ENCODE peak calls at places on chromosomes 5 and 9, in four cellular contexts. B is HepG2, S is H1, W is GM12878. G is an unnamed sample.
A peak's percentile ranks its signal among the peaks of the same experiment; 100 is the strongest.

GRCh38 chr5:132044207-132044606 is 16.2 kb upstream of the IL3 start:
- DNase-seq in B (no peak), S (no peak), W (no peak), G (no peak)

GRCh38 chr5:148540636-148541035 is 113.7 kb downstream of the HTR4 start:
- DNase-seq in B (no peak), S (no peak), W (no peak), G (no peak)

GRCh38 chr5:31427013-31427783 is 104.7 kb downstream of the DROSHA start:
- DNase-seq in B (no peak), S (no peak), W (no peak), G (no peak)

GRCh38 chr5:34959323-34959722 is 30.0 kb downstream of the DNAJC21 start:
- DNase-seq in B (no peak), S (no peak), W (peak; percentile 63), G (no peak)

GRCh38 chr5:73640861-73641320 is 14.9 kb downstream of the ARHGEF28 start:
- DNase-seq in B (no peak), S (no peak), W (no peak), G (no peak)

GRCh38 chr9:36905101-36906066 is 128.7 kb downstream of the PAX5 start:
- DNase-seq in B (peak; percentile 12), S (no peak), W (no peak), G (no peak)

GRCh38 chr5:33772276-33772990 is 119.4 kb downstream of the ADAMTS12 start:
- DNase-seq in B (no peak), S (no peak), W (no peak), G (no peak)

GRCh38 chr5:166712447-166712846 is 1579.0 kb upstream of the WWC1 start:
- DNase-seq in B (no peak), S (no peak), W (no peak), G (no peak)

DNA sequence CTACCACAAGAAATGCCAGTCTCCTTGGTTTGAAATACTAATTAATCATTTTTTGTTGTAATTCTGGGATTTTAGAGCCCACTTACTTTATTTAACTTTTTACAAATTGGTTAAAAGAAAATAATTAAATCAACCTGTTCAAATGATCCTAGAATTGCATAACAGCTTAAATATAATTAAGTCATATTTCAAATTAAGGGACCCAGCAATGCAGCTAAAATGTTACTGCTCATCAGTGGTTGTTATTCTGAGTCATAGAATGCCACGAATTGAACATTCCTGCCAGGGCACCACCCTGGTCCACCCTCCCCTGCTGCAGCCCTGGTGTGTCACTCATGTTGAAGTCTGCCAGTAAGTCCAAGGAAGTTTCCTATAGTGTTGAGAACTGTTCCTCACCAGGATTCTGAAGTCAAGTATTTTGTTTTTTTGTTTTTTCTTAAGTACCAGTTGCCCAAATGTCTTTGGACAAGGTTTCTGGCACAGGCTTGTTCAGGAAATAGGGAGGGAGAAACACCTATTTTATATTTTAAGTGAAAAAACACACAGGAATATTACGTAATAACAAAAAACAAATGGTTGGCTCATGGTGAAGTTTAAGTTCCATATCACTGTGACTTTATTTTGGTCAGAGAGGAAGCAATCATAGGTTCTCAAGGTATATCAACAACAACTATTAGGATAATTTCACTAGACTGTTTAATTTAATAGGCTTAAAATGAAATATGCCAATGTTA is 4.3 kb upstream of the ITGA1 start:
- DNase-seq in B (no peak), S (no peak), W (no peak), G (no peak)
- TF ChIP-seq YY1 in B (no peak), S (no peak), W (no peak), G (no peak)

GRCh38 chr5:76401801-76402250 is 1.3 kb upstream of the IQGAP2 start:
- DNase-seq in B (no peak), S (no peak), W (peak; percentile 28), G (no peak)
- TF ChIP-seq SUZ12 in B (no peak), S (no peak), W (no peak), G (no peak)

GRCh38 chr9:81557452-81557956 is 131.8 kb downstream of the TLE1 start:
- DNase-seq in B (no peak), S (no peak), W (no peak), G (no peak)

GRCh38 chr9:81556923-81557322 is 132.4 kb downstream of the TLE1 start:
- DNase-seq in B (no peak), S (no peak), W (no peak), G (no peak)

GRCh38 chr9:81559197-81559596 is 130.2 kb downstream of the TLE1 start:
- DNase-seq in B (no peak), S (no peak), W (no peak), G (no peak)

GRCh38 chr9:81559741-81560140 is 129.6 kb downstream of the TLE1 start:
- DNase-seq in B (peak; percentile 63), S (no peak), W (no peak), G (no peak)

DNA sequence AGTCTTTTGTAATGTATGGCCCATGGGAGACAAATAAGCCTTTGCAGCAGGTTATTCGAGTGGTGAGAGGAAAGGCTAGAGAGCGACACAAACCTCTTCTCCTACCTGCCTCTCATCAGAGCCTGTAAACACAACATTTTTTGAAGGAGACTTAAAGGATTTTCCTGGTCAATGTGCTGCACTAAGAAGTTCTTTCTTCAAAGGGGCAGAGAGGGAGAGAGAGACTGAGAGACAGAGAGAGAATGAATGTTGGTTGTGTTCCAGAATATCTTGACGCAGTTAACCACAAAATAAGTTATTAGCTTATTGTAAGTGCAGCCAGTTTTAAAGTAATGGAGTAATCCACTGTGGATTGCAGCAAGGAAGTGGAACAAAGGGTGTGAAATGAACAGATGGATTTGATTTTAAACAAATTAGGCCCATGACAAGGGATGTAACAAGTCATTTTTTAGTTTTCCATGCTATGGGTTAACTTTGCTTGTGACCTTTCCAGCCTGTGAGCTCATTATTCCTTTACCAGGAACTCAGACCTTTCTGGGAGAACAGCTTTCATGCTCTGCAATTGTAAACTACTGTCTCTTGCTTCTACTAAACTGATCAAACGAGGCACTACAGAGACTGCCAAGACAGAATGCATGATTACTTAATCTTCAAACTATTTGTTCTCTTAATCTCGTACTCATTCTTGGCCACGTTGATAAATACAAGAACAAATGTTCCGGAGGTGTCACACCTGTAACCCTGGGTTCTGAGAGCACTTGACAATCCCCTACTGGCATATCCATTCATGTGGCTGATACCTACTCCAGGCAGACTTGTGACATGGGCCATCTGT is 131.2 kb downstream of the TLE1 start:
- DNase-seq in B (no peak), S (no peak), W (no peak), G (no peak)
- H3K4me1 ChIP-seq in B (peaks cover 52% of the 10 kb centered on the region), S (peaks cover 5% of the 10 kb centered on the region), W (no peaks in the 10 kb centered on the region), G (peaks cover 2% of the 10 kb centered on the region)

GRCh38 chr5:126972062-126972895 is 58.1 kb downstream of the MARCHF3 start:
- DNase-seq in B (peak; percentile 39), S (no peak), W (peak; percentile 76), G (no peak)

GRCh38 chr5:126975791-126976190 is 54.6 kb downstream of the MARCHF3 start:
- DNase-seq in B (no peak), S (no peak), W (no peak), G (no peak)

GRCh38 chr5:126978258-126978657 is 52.1 kb downstream of the MARCHF3 start:
- DNase-seq in B (no peak), S (no peak), W (no peak), G (no peak)

GRCh38 chr5:126973193-126973592 is 57.2 kb downstream of the MARCHF3 start:
- DNase-seq in B (peak; percentile 5), S (peak; percentile 2), W (no peak), G (no peak)

GRCh38 chr5:126976520-126977172 is 53.7 kb downstream of the MARCHF3 start:
- DNase-seq in B (no peak), S (no peak), W (no peak), G (no peak)
- TF ChIP-seq YY1 in B (no peak), S (no peak), W (no peak), G (no peak)

GRCh38 chr9:23683476-23684095 is 142.5 kb downstream of the ELAVL2 start:
- DNase-seq in B (no peak), S (no peak), W (no peak), G (peak; percentile 13)

GRCh38 chr9:23686257-23686656 is 139.8 kb downstream of the ELAVL2 start:
- DNase-seq in B (no peak), S (no peak), W (no peak), G (peak; percentile 18)

GRCh38 chr9:23683021-23683431 is 143.0 kb downstream of the ELAVL2 start:
- DNase-seq in B (no peak), S (no peak), W (no peak), G (peak; percentile 6)

GRCh38 chr9:23686896-23687295 is 139.1 kb downstream of the ELAVL2 start:
- DNase-seq in B (no peak), S (no peak), W (no peak), G (no peak)
- TF ChIP-seq SUZ12 in B (no peak), S (no peak), W (no peak), G (no peak)

G was measured in NT2/D1.